ENCODE peak calls at places on chromosomes 2 and 18, in ten cellular contexts. O is K562, S is astrocyte of the cerebellum, F is A549, B is lower leg skin, L is right atrium auricular region, P is HL-60, X is LNCaP clone FGC, J is tibial nerve, Q is stomach. V is an unnamed sample.

GRCh38 chr2:135914485-135914884 is 38.2 kb upstream of the MCM6 start:
- DNase-seq in O (no peak), S (no peak), F (no peak), B (no peak), L (no peak), P (no peak), X (no peak), J (no peak), Q (no peak), V (no peak)

GRCh38 chr18:60358516-60358915 is 14.1 kb downstream of the MC4R start:
- DNase-seq in O (no peak), S (no peak), F (no peak), B (no peak), L (no peak), P (no peak), X (no peak), J (no peak), Q (no peak), V (no peak)

GRCh38 chr2:18171191-18172139 is 293.0 kb downstream of the KCNS3 start:
- DNase-seq in O (no peak), S (peak; percentile 53), F (no peak), B (peak; percentile 38), L (no peak), P (no peak), X (no peak), J (peak; percentile 11), Q (no peak), V (no peak)

GRCh38 chr2:160269365-160269764 is 69.3 kb upstream of the ITGB6 start:
- DNase-seq in O (no peak), S (no peak), F (no peak), B (no peak), L (no peak), P (no peak), X (no peak), J (no peak), Q (no peak), V (no peak)

GRCh38 chr2:147774805-147775204 is 70.0 kb upstream of the ACVR2A start:
- DNase-seq in O (no peak), S (no peak), F (no peak), B (no peak), L (no peak), P (no peak), X (no peak), J (no peak), Q (no peak), V (no peak)

GRCh38 chr2:191544511-191545062 is 133.3 kb upstream of the NABP1 start:
- DNase-seq in O (no peak), S (no peak), F (no peak), B (no peak), L (no peak), P (no peak), X (peak; percentile 85), J (no peak), Q (no peak), V (no peak)

GRCh38 chr2:129192841-129193253 is 786.6 kb upstream of the RAB6C start:
- DNase-seq in O (no peak), S (no peak), F (no peak), B (no peak), L (no peak), P (no peak), X (no peak), J (no peak), Q (peak; percentile 83), V (no peak)

GRCh38 chr2:79369127-79369526 is 143.7 kb upstream of the CTNNA2 start:
- DNase-seq in O (no peak), S (no peak), F (no peak), B (no peak), L (no peak), P (no peak), X (no peak), J (no peak), Q (no peak), V (no peak)

GRCh38 chr2:26631815-26632214 is 9.4 kb downstream of the CIB4 start:
- DNase-seq in O (no peak), S (no peak), F (no peak), B (no peak), L (no peak), P (no peak), X (no peak), J (no peak), Q (no peak), V (no peak)

GRCh38 chr2:5668682-5669267 is 23.4 kb upstream of the SOX11 start:
- DNase-seq in O (no peak), S (no peak), F (no peak), B (no peak), L (no peak), P (no peak), X (no peak), J (no peak), Q (no peak), V (no peak)

DNA sequence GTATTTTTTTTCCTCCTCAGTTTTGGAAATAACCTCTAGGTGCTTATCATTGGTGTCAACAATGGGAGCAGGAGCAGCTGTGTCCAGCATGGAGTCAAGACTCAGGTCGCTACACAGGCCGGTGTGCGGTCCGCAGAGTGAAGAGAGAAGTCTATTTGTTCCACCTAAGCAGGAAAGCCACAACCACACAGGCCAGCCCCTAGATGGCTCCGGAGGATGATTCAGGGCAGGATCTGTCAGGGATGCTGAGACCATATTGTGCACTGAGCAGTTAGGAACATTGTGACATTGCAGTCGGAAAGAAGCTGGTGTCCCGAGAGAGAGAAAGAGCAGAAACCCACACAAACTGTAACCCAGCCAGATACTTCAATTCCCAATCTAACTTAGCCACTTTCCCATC is 136.9 kb downstream of the GAREM1 start:
- DNase-seq in O (no peak), S (no peak), F (no peak), B (no peak), L (no peak), P (no peak), X (no peak), J (no peak), Q (no peak), V (no peak)
- TF ChIP-seq CTCF in O (no peak), S (no peak), F (no peak), B (no peak), L (peak; percentile 49), P (no peak), X (peak; percentile 42), J (no peak), Q (no peak), V (no peak)

GRCh38 chr2:32627441-32627900 is 379 bp upstream of the TTC27 start:
- DNase-seq in O (no peak), S (peak; percentile 24), F (peak; percentile 14), B (peak; percentile 25), L (peak; percentile 67), P (peak; percentile 23), X (no peak), J (peak; percentile 34), Q (peak; percentile 37), V (no peak)
- TF ChIP-seq CTCF in O (no peak), S (peak; percentile 49), F (no peak), B (no peak), L (peak; percentile 41), P (no peak), X (no peak), J (no peak), Q (no peak), V (no peak)

GRCh38 chr2:169673106-169673505 is 21.1 kb downstream of the CFAP210 start:
- DNase-seq in O (no peak), S (no peak), F (no peak), B (no peak), L (no peak), P (no peak), X (no peak), J (no peak), Q (no peak), V (no peak)

GRCh38 chr2:169676850-169677249 is 17.4 kb downstream of the CFAP210 start:
- DNase-seq in O (no peak), S (no peak), F (no peak), B (no peak), L (no peak), P (no peak), X (no peak), J (no peak), Q (no peak), V (no peak)

GRCh38 chr2:169672403-169672802 is 21.8 kb downstream of the CFAP210 start:
- DNase-seq in O (no peak), S (no peak), F (no peak), B (no peak), L (no peak), P (no peak), X (no peak), J (no peak), Q (no peak), V (no peak)

GRCh38 chr2:169673921-169674320 is 20.3 kb downstream of the CFAP210 start:
- DNase-seq in O (no peak), S (no peak), F (no peak), B (no peak), L (no peak), P (no peak), X (no peak), J (no peak), Q (no peak), V (no peak)

DNA sequence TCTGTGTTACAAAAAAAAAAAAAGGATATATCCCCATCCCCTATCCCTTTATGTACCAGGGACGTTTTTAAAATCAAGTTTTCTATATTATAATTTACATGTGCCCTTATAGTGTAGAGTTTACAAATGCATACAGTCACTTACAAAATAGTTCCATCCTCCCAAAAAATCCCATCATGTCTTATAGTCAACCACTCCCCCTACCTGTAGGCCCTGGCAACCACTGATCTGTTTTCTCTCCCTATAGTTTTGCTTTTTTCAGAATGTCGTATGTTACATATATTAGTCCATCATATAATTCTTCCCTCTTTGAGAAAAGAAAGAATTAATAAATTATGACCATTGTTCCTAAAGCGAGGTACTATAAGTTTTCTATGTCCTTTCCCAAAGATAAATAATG is 17.8 kb downstream of the CFAP210 start:
- DNase-seq in O (no peak), S (no peak), F (no peak), B (no peak), L (no peak), P (no peak), X (no peak), J (no peak), Q (no peak), V (no peak)
- TF ChIP-seq CTCF in O (no peak), S (peak; percentile 24), F (no peak), B (no peak), L (no peak), P (no peak), X (no peak), J (no peak), Q (peak; percentile 23), V (no peak)

GRCh38 chr2:211033765-211034164 is 477.4 kb downstream of the CPS1 start:
- DNase-seq in O (no peak), S (no peak), F (peak; percentile 0), B (no peak), L (no peak), P (no peak), X (no peak), J (no peak), Q (no peak), V (no peak)

DNA sequence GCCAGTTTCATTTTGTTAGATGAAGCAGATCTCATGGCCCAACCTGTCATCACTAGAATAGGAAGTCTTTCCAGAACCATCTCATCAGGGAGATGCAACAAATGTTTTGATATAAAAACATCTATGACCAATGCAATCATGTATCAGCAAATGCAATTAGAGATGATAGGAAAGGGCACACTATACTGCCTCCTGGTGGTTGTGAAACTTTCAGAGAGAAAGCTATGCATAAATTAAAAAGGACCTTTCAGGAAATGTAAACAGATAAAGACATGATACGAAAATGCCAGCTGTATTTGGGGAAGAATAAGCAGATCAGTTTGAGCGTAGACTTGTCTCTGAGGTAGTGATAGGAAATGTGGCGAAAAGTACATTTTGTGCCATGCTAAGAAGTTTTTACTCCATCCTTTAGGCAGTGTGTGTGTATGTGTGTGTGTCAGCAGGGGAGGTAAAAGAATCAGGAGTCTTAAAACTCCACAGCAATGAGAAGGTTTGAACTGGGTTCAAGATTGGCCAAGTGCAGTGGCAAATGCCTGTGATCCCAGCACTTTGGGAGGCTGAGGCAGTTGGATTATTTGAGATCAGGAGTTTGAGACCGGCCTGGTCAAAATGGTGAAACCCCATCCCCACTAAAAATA is 479.3 kb downstream of the CPS1 start:
- DNase-seq in O (no peak), S (peak; percentile 15), F (no peak), B (no peak), L (no peak), P (peak; percentile 23), X (peak; percentile 49), J (peak; percentile 24), Q (no peak), V (no peak)
- TF ChIP-seq CTCF in O (no peak), S (peak; percentile 60), F (peak; percentile 38), B (no peak), L (peak; percentile 64), P (peak; percentile 60), X (peak; percentile 60), J (peak; percentile 23), Q (peak; percentile 55), V (no peak)

V was measured in CD4-positive, alpha-beta T cell.